ENCODE peak calls at places on chromosomes 3 and 15, in seven cellular contexts. A is stimulated activated CD8-positive, alpha-beta memory T cell treated with anti-CD3 and anti-CD28 coated beads, Interleukin-2, amount 100 ng/mL, for 1 hour; W is G401; P is stimulated activated CD4-positive, alpha-beta T cell treated with anti-CD3 and anti-CD28 coated beads, Interleukin-15, amount 100 ng/mL, for 24 hours; L is AG09309; O is KG1; H is iris pigment epithelial cell. I is an unnamed sample.

GRCh38 chr3:58377750-58378149 is 45.1 kb downstream of the PXK start:
- DNase-seq in L (no peak), O (no peak), P (no peak), H (no peak), W (no peak), A (no peak), I (no peak)

GRCh38 chr3:10285742-10286524 is 6.8 kb downstream of the GHRL start:
- DNase-seq in A (no peak), H (no peak), W (no peak), L (no peak), P (no peak), O (no peak), I (no peak)

GRCh38 chr15:56741541-56741940 is 8.2 kb upstream of the ZNF280D start:
- DNase-seq in O (no peak), W (no peak), H (no peak), P (no peak), L (no peak), A (no peak), I (no peak)

GRCh38 chr15:83285284-83285978 is 967 bp upstream of the BNC1 start:
- DNase-seq in P (no peak), L (no peak), W (no peak), A (no peak), O (no peak), H (peak), I (no peak)

GRCh38 chr15:74389115-74390048 is 21.9 kb upstream of the CYP11A1 start:
- DNase-seq in A (no peak), H (no peak), L (no peak), P (no peak), O (peak), W (no peak), I (peak)

GRCh38 chr3:53809267-53809666 is 37.0 kb downstream of the CHDH start:
- DNase-seq in H (no peak), W (no peak), O (no peak), L (no peak), P (no peak), A (no peak), I (no peak)

GRCh38 chr3:145767909-145768308 is 393.1 kb downstream of the PLOD2 start:
- DNase-seq in O (no peak), W (no peak), L (no peak), A (no peak), P (no peak), H (peak), I (no peak)

GRCh38 chr3:4782095-4782494 is 197.1 kb upstream of the BHLHE40 start:
- DNase-seq in P (no peak), H (no peak), L (no peak), A (no peak), O (no peak), W (no peak), I (no peak)

GRCh38 chr3:144877356-144877755 is 905.7 kb downstream of the DIPK2A start:
- DNase-seq in P (no peak), H (no peak), A (no peak), L (no peak), W (no peak), O (no peak), I (no peak)

GRCh38 chr15:22945071-22945470 is 35.1 kb downstream of the CYFIP1 start:
- DNase-seq in A (no peak), W (no peak), P (no peak), H (no peak), L (no peak), O (no peak), I (no peak)

GRCh38 chr3:69304396-69304795 is 81.5 kb downstream of the FRMD4B start:
- DNase-seq in O (no peak), A (no peak), L (no peak), W (no peak), H (no peak), P (no peak), I (no peak)

GRCh38 chr3:101509811-101510210 is 3.2 kb downstream of the SENP7 start:
- DNase-seq in W (no peak), O (no peak), A (no peak), H (peak), L (peak), P (no peak), I (no peak)

GRCh38 chr3:42214064-42214463 is 51.9 kb downstream of the CCK start:
- DNase-seq in W (no peak), O (no peak), A (no peak), H (no peak), P (no peak), L (no peak), I (no peak)

GRCh38 chr15:26126819-26127387 is 263.8 kb upstream of the ATP10A start:
- DNase-seq in L (no peak), W (no peak), A (no peak), H (no peak), O (no peak), P (no peak), I (no peak)

GRCh38 chr3:172836390-172836997 is 86.0 kb downstream of the ECT2 start:
- DNase-seq in A (no peak), O (peak), H (peak), P (peak), L (peak), W (peak), I (no peak)

GRCh38 chr15:42735382-42736165 is 1.4 kb downstream of the CDAN1 start:
- DNase-seq in P (no peak), L (no peak), W (no peak), H (no peak), O (no peak), A (no peak), I (no peak)

I was measured in GF-D8.